ENCODE peak calls at places on chromosomes 6 and 20, in seven cellular contexts. One of them, this sample, is unnamed.

GRCh38 chr6:131063764-131064272 is 773 bp upstream of the EPB41L2 start:
- DNase-seq in epithelial cell of esophagus: no peak
- DNase-seq in adrenal gland: peak; percentile 36
- DNase-seq in endodermal cell: no peak
- DNase-seq in BE2C: no peak
- DNase-seq in fibroblast of the aortic adventitia: no peak
- DNase-seq in HFF-Myc: no peak
- DNase-seq in this sample: no peak

GRCh38 chr6:157187182-157188093 is 135.9 kb downstream of the TMEM242 start:
- DNase-seq in epithelial cell of esophagus: no peak
- DNase-seq in adrenal gland: no peak
- DNase-seq in endodermal cell: no peak
- DNase-seq in BE2C: no peak
- DNase-seq in fibroblast of the aortic adventitia: peak; percentile 25
- DNase-seq in HFF-Myc: no peak
- DNase-seq in this sample: no peak

GRCh38 chr6:158536084-158536890 is 23.6 kb upstream of the TMEM181 start:
- DNase-seq in epithelial cell of esophagus: peak; percentile 69
- DNase-seq in adrenal gland: peak; percentile 79
- DNase-seq in endodermal cell: peak; percentile 95
- DNase-seq in BE2C: peak; percentile 69
- DNase-seq in fibroblast of the aortic adventitia: peak; percentile 74
- DNase-seq in HFF-Myc: no peak
- DNase-seq in this sample: peak; percentile 89

GRCh38 chr20:3237958-3238615 is 903 bp downstream of the SLC4A11 start:
- DNase-seq in epithelial cell of esophagus: no peak
- DNase-seq in adrenal gland: no peak
- DNase-seq in endodermal cell: no peak
- DNase-seq in BE2C: no peak
- DNase-seq in fibroblast of the aortic adventitia: no peak
- DNase-seq in HFF-Myc: no peak
- DNase-seq in this sample: peak; percentile 37

GRCh38 chr6:27133281-27134227 is 113.9 kb upstream of the PRSS16 start:
- DNase-seq in epithelial cell of esophagus: peak; percentile 82
- DNase-seq in adrenal gland: peak; percentile 64
- DNase-seq in endodermal cell: peak; percentile 88
- DNase-seq in BE2C: peak; percentile 83
- DNase-seq in fibroblast of the aortic adventitia: peak; percentile 50
- DNase-seq in HFF-Myc: no peak
- DNase-seq in this sample: peak; percentile 77

GRCh38 chr6:33976425-33977360 is 169.2 kb downstream of the GRM4 start:
- DNase-seq in epithelial cell of esophagus: no peak
- DNase-seq in adrenal gland: no peak
- DNase-seq in endodermal cell: peak; percentile 43
- DNase-seq in BE2C: no peak
- DNase-seq in fibroblast of the aortic adventitia: no peak
- DNase-seq in HFF-Myc: no peak
- DNase-seq in this sample: no peak

GRCh38 chr6:156741287-156742073 is 35.7 kb upstream of the ARID1B start:
- DNase-seq in epithelial cell of esophagus: no peak
- DNase-seq in adrenal gland: no peak
- DNase-seq in endodermal cell: no peak
- DNase-seq in BE2C: no peak
- DNase-seq in fibroblast of the aortic adventitia: no peak
- DNase-seq in HFF-Myc: no peak
- DNase-seq in this sample: no peak

GRCh38 chr6:34572021-34572420 is 15.9 kb upstream of the SPDEF start:
- DNase-seq in epithelial cell of esophagus: no peak
- DNase-seq in adrenal gland: no peak
- DNase-seq in endodermal cell: no peak
- DNase-seq in BE2C: no peak
- DNase-seq in fibroblast of the aortic adventitia: no peak
- DNase-seq in HFF-Myc: no peak
- DNase-seq in this sample: no peak

GRCh38 chr6:20876016-20876415 is 341.8 kb downstream of the CDKAL1 start:
- DNase-seq in epithelial cell of esophagus: no peak
- DNase-seq in adrenal gland: no peak
- DNase-seq in endodermal cell: no peak
- DNase-seq in BE2C: peak; percentile 20
- DNase-seq in fibroblast of the aortic adventitia: peak; percentile 73
- DNase-seq in HFF-Myc: peak; percentile 74
- DNase-seq in this sample: no peak

GRCh38 chr6:158662607-158663464 is 13.0 kb downstream of the SYTL3 start:
- DNase-seq in epithelial cell of esophagus: no peak
- DNase-seq in adrenal gland: no peak
- DNase-seq in endodermal cell: no peak
- DNase-seq in BE2C: no peak
- DNase-seq in fibroblast of the aortic adventitia: peak; percentile 88
- DNase-seq in HFF-Myc: no peak
- DNase-seq in this sample: no peak

GRCh38 chr20:1816384-1817381 is 78.5 kb upstream of the SIRPA start:
- DNase-seq in epithelial cell of esophagus: peak; percentile 83
- DNase-seq in adrenal gland: peak; percentile 73
- DNase-seq in endodermal cell: peak; percentile 36
- DNase-seq in BE2C: no peak
- DNase-seq in fibroblast of the aortic adventitia: peak; percentile 93
- DNase-seq in HFF-Myc: no peak
- DNase-seq in this sample: no peak

GRCh38 chr6:16761469-16762264 is 407 bp upstream of the ATXN1 start:
- DNase-seq in epithelial cell of esophagus: peak; percentile 89
- DNase-seq in adrenal gland: peak; percentile 92
- DNase-seq in endodermal cell: peak; percentile 95
- DNase-seq in BE2C: peak; percentile 87
- DNase-seq in fibroblast of the aortic adventitia: peak; percentile 89
- DNase-seq in HFF-Myc: no peak
- DNase-seq in this sample: peak; percentile 74

GRCh38 chr6:42563697-42564495 is at the start of gene UBR2:
- DNase-seq in epithelial cell of esophagus: peak; percentile 99
- DNase-seq in adrenal gland: peak; percentile 99
- DNase-seq in endodermal cell: peak; percentile 98
- DNase-seq in BE2C: peak; percentile 97
- DNase-seq in fibroblast of the aortic adventitia: peak; percentile 99
- DNase-seq in HFF-Myc: peak; percentile 96
- DNase-seq in this sample: peak; percentile 92
- TF ChIP-seq CTCF in epithelial cell of esophagus: peak; percentile 35
- TF ChIP-seq CTCF in adrenal gland: no peak
- TF ChIP-seq CTCF in endodermal cell: peak; percentile 87
- TF ChIP-seq CTCF in BE2C: peak; percentile 59
- TF ChIP-seq CTCF in fibroblast of the aortic adventitia: peak; percentile 1
- TF ChIP-seq CTCF in HFF-Myc: peak; percentile 30
- TF ChIP-seq CTCF in this sample: peak; percentile 52

GRCh38 chr20:40892642-40893041 is 136.0 kb upstream of the TOP1 start:
- DNase-seq in epithelial cell of esophagus: no peak
- DNase-seq in adrenal gland: no peak
- DNase-seq in endodermal cell: no peak
- DNase-seq in BE2C: no peak
- DNase-seq in fibroblast of the aortic adventitia: no peak
- DNase-seq in HFF-Myc: no peak
- DNase-seq in this sample: no peak
- TF ChIP-seq CTCF in epithelial cell of esophagus: no peak
- TF ChIP-seq CTCF in adrenal gland: no peak
- TF ChIP-seq CTCF in endodermal cell: peak; percentile 43
- TF ChIP-seq CTCF in BE2C: no peak
- TF ChIP-seq CTCF in fibroblast of the aortic adventitia: no peak
- TF ChIP-seq CTCF in HFF-Myc: no peak
- TF ChIP-seq CTCF in this sample: no peak

GRCh38 chr6:52417675-52418111 is 2.4 kb upstream of the EFHC1 start:
- DNase-seq in epithelial cell of esophagus: peak; percentile 65
- DNase-seq in adrenal gland: peak; percentile 30
- DNase-seq in endodermal cell: no peak
- DNase-seq in BE2C: peak; percentile 36
- DNase-seq in fibroblast of the aortic adventitia: peak; percentile 94
- DNase-seq in HFF-Myc: peak; percentile 77
- DNase-seq in this sample: no peak

GRCh38 chr6:52418606-52419005 is 1.5 kb upstream of the EFHC1 start:
- DNase-seq in epithelial cell of esophagus: no peak
- DNase-seq in adrenal gland: no peak
- DNase-seq in endodermal cell: no peak
- DNase-seq in BE2C: no peak
- DNase-seq in fibroblast of the aortic adventitia: no peak
- DNase-seq in HFF-Myc: no peak
- DNase-seq in this sample: no peak

GRCh38 chr6:52415917-52416628 is 4.1 kb upstream of the EFHC1 start:
- DNase-seq in epithelial cell of esophagus: peak; percentile 30
- DNase-seq in adrenal gland: peak; percentile 22
- DNase-seq in endodermal cell: no peak
- DNase-seq in BE2C: no peak
- DNase-seq in fibroblast of the aortic adventitia: peak; percentile 45
- DNase-seq in HFF-Myc: no peak
- DNase-seq in this sample: no peak

GRCh38 chr6:52415333-52415732 is 4.8 kb upstream of the EFHC1 start:
- DNase-seq in epithelial cell of esophagus: no peak
- DNase-seq in adrenal gland: no peak
- DNase-seq in endodermal cell: no peak
- DNase-seq in BE2C: no peak
- DNase-seq in fibroblast of the aortic adventitia: no peak
- DNase-seq in HFF-Myc: no peak
- DNase-seq in this sample: no peak

GRCh38 chr6:52416629-52417151 is 3.5 kb upstream of the EFHC1 start:
- DNase-seq in epithelial cell of esophagus: peak; percentile 79
- DNase-seq in adrenal gland: peak; percentile 25
- DNase-seq in endodermal cell: peak; percentile 76
- DNase-seq in BE2C: peak; percentile 36
- DNase-seq in fibroblast of the aortic adventitia: peak; percentile 90
- DNase-seq in HFF-Myc: peak; percentile 50
- DNase-seq in this sample: peak; percentile 60
- TF ChIP-seq CTCF in epithelial cell of esophagus: peak; percentile 84
- TF ChIP-seq CTCF in adrenal gland: peak; percentile 91
- TF ChIP-seq CTCF in endodermal cell: peak; percentile 89
- TF ChIP-seq CTCF in BE2C: peak; percentile 87
- TF ChIP-seq CTCF in fibroblast of the aortic adventitia: peak; percentile 81
- TF ChIP-seq CTCF in HFF-Myc: peak; percentile 70
- TF ChIP-seq CTCF in this sample: peak; percentile 82

GRCh38 chr20:58867211-58867610 is 14.7 kb downstream of the GNAS start:
- DNase-seq in epithelial cell of esophagus: no peak
- DNase-seq in adrenal gland: no peak
- DNase-seq in endodermal cell: no peak
- DNase-seq in BE2C: no peak
- DNase-seq in fibroblast of the aortic adventitia: peak; percentile 45
- DNase-seq in HFF-Myc: no peak
- DNase-seq in this sample: no peak

GRCh38 chr20:58869662-58870227 is 17.2 kb downstream of the GNAS start:
- DNase-seq in epithelial cell of esophagus: no peak
- DNase-seq in adrenal gland: no peak
- DNase-seq in endodermal cell: peak; percentile 64
- DNase-seq in BE2C: no peak
- DNase-seq in fibroblast of the aortic adventitia: no peak
- DNase-seq in HFF-Myc: no peak
- DNase-seq in this sample: no peak

GRCh38 chr20:58868795-58869194 is 16.3 kb downstream of the GNAS start:
- DNase-seq in epithelial cell of esophagus: peak; percentile 29
- DNase-seq in adrenal gland: no peak
- DNase-seq in endodermal cell: peak; percentile 63
- DNase-seq in BE2C: no peak
- DNase-seq in fibroblast of the aortic adventitia: no peak
- DNase-seq in HFF-Myc: no peak
- DNase-seq in this sample: no peak

DNA sequence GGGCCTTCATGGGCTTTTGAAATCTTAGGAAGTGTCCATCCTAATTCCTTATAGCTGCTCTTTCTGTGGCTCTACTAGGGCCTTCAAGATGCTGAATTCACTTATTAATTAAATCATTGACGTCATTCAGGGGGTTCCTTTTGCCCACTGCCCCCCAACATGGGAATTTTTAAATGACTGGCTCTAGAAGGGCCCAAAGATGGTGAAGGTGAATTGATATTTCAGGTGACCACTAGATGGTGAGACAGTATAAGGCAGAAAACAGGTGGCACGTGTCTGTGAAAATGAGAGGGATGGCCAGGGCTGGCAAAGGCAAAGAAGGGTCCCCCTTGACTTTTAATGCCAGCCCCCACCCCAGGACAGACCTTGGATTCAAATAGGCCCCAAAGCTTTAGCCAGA is 11.8 kb downstream of the GNAS start:
- DNase-seq in epithelial cell of esophagus: no peak
- DNase-seq in adrenal gland: no peak
- DNase-seq in endodermal cell: no peak
- DNase-seq in BE2C: no peak
- DNase-seq in fibroblast of the aortic adventitia: no peak
- DNase-seq in HFF-Myc: no peak
- DNase-seq in this sample: no peak
- TF ChIP-seq CTCF in epithelial cell of esophagus: peak; percentile 23
- TF ChIP-seq CTCF in adrenal gland: peak; percentile 20
- TF ChIP-seq CTCF in endodermal cell: peak; percentile 52
- TF ChIP-seq CTCF in BE2C: peak; percentile 50
- TF ChIP-seq CTCF in fibroblast of the aortic adventitia: no peak
- TF ChIP-seq CTCF in HFF-Myc: peak; percentile 5
- TF ChIP-seq CTCF in this sample: no peak

GRCh38 chr6:155366325-155366724 is 52.0 kb upstream of the TFB1M start:
- DNase-seq in epithelial cell of esophagus: no peak
- DNase-seq in adrenal gland: no peak
- DNase-seq in endodermal cell: no peak
- DNase-seq in BE2C: no peak
- DNase-seq in fibroblast of the aortic adventitia: no peak
- DNase-seq in HFF-Myc: no peak
- DNase-seq in this sample: no peak

GRCh38 chr6:155372256-155372655 is 58.0 kb upstream of the TFB1M start:
- DNase-seq in epithelial cell of esophagus: no peak
- DNase-seq in adrenal gland: no peak
- DNase-seq in endodermal cell: no peak
- DNase-seq in BE2C: no peak
- DNase-seq in fibroblast of the aortic adventitia: no peak
- DNase-seq in HFF-Myc: no peak
- DNase-seq in this sample: no peak

GRCh38 chr6:155373276-155373675 is 59.0 kb upstream of the TFB1M start:
- DNase-seq in epithelial cell of esophagus: no peak
- DNase-seq in adrenal gland: no peak
- DNase-seq in endodermal cell: no peak
- DNase-seq in BE2C: no peak
- DNase-seq in fibroblast of the aortic adventitia: no peak
- DNase-seq in HFF-Myc: peak; percentile 31
- DNase-seq in this sample: no peak

GRCh38 chr6:155374681-155375080 is 60.4 kb upstream of the TFB1M start:
- DNase-seq in epithelial cell of esophagus: no peak
- DNase-seq in adrenal gland: no peak
- DNase-seq in endodermal cell: no peak
- DNase-seq in BE2C: no peak
- DNase-seq in fibroblast of the aortic adventitia: no peak
- DNase-seq in HFF-Myc: no peak
- DNase-seq in this sample: no peak

DNA sequence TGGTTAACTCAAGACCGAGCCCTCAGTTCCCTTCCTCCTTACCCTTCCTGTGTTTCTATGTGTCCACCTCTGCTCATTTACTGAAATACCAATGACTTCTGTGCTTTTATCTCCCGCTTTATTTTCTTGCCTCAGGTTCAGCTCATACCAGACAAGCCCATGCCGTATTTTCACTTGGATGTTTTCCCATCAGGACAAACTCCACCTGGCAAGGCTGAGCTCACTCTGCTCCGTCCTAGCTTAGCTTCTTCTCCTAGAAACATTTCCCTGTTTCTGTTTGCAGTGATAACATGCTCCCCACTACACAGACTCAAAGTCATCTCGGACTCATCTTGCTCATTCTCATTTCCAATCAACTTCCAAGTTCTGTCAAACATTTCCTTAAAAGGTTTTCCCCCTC is 56.9 kb upstream of the TFB1M start:
- DNase-seq in epithelial cell of esophagus: no peak
- DNase-seq in adrenal gland: no peak
- DNase-seq in endodermal cell: no peak
- DNase-seq in BE2C: no peak
- DNase-seq in fibroblast of the aortic adventitia: no peak
- DNase-seq in HFF-Myc: no peak
- DNase-seq in this sample: no peak
- TF ChIP-seq CTCF in epithelial cell of esophagus: no peak
- TF ChIP-seq CTCF in adrenal gland: no peak
- TF ChIP-seq CTCF in endodermal cell: no peak
- TF ChIP-seq CTCF in BE2C: no peak
- TF ChIP-seq CTCF in fibroblast of the aortic adventitia: no peak
- TF ChIP-seq CTCF in HFF-Myc: no peak
- TF ChIP-seq CTCF in this sample: no peak